ENCODE peak calls at places on chromosomes 13 and 19, in six cellular contexts. One of them, this sample, is unnamed.

GRCh38 chr19:4059493-4059880 is 7.2 kb downstream of the ZBTB7A start:
- DNase-seq in midbrain: no peak
- DNase-seq in NAMALWA: no peak
- DNase-seq in AG09319: no peak
- DNase-seq in neural progenitor cell: no peak
- DNase-seq in GM12891: no peak
- DNase-seq in this sample: no peak

GRCh38 chr13:41631296-41631965 is 174.1 kb downstream of the RGCC start:
- DNase-seq in midbrain: no peak
- DNase-seq in NAMALWA: no peak
- DNase-seq in AG09319: no peak
- DNase-seq in neural progenitor cell: no peak
- DNase-seq in GM12891: no peak
- DNase-seq in this sample: no peak

GRCh38 chr13:75460644-75461043 is 21.3 kb downstream of the TBC1D4 start:
- DNase-seq in midbrain: no peak
- DNase-seq in NAMALWA: no peak
- DNase-seq in AG09319: no peak
- DNase-seq in neural progenitor cell: no peak
- DNase-seq in GM12891: no peak
- DNase-seq in this sample: no peak

GRCh38 chr13:30338331-30338851 is 31.0 kb upstream of the KATNAL1 start:
- DNase-seq in midbrain: no peak
- DNase-seq in NAMALWA: no peak
- DNase-seq in AG09319: no peak
- DNase-seq in neural progenitor cell: no peak
- DNase-seq in GM12891: no peak
- DNase-seq in this sample: no peak

GRCh38 chr13:100664171-100664900 is 10.3 kb downstream of the TMTC4 start:
- DNase-seq in midbrain: no peak
- DNase-seq in NAMALWA: no peak
- DNase-seq in AG09319: no peak
- DNase-seq in neural progenitor cell: no peak
- DNase-seq in GM12891: no peak
- DNase-seq in this sample: no peak

GRCh38 chr19:2116507-2116906 is 19.8 kb downstream of the IZUMO4 start:
- DNase-seq in midbrain: no peak
- DNase-seq in NAMALWA: no peak
- DNase-seq in AG09319: no peak
- DNase-seq in neural progenitor cell: no peak
- DNase-seq in GM12891: no peak
- DNase-seq in this sample: no peak

GRCh38 chr13:46132109-46132508 is 27.3 kb upstream of the CPB2 start:
- DNase-seq in midbrain: no peak
- DNase-seq in NAMALWA: no peak
- DNase-seq in AG09319: no peak
- DNase-seq in neural progenitor cell: no peak
- DNase-seq in GM12891: no peak
- DNase-seq in this sample: no peak

GRCh38 chr19:1527650-1528309 is 3.9 kb downstream of the PLK5 start:
- DNase-seq in midbrain: no peak
- DNase-seq in NAMALWA: no peak
- DNase-seq in AG09319: no peak
- DNase-seq in neural progenitor cell: no peak
- DNase-seq in GM12891: no peak
- DNase-seq in this sample: no peak

GRCh38 chr19:36771275-36772231 is 1.1 kb downstream of the ZNF850 start:
- DNase-seq in midbrain: no peak
- DNase-seq in NAMALWA: peak
- DNase-seq in AG09319: peak
- DNase-seq in neural progenitor cell: peak
- DNase-seq in GM12891: peak
- DNase-seq in this sample: peak

GRCh38 chr13:47033216-47033615 is 136.4 kb upstream of the HTR2A start:
- DNase-seq in midbrain: no peak
- DNase-seq in NAMALWA: no peak
- DNase-seq in AG09319: no peak
- DNase-seq in neural progenitor cell: no peak
- DNase-seq in GM12891: no peak
- DNase-seq in this sample: peak

GRCh38 chr19:17235618-17236413 is 9.8 kb downstream of the OCEL1 start:
- DNase-seq in midbrain: peak
- DNase-seq in NAMALWA: peak
- DNase-seq in AG09319: no peak
- DNase-seq in neural progenitor cell: peak
- DNase-seq in GM12891: peak
- DNase-seq in this sample: peak

GRCh38 chr19:4294389-4294788 is 7.8 kb downstream of the TMIGD2 start:
- DNase-seq in midbrain: no peak
- DNase-seq in NAMALWA: no peak
- DNase-seq in AG09319: no peak
- DNase-seq in neural progenitor cell: no peak
- DNase-seq in GM12891: no peak
- DNase-seq in this sample: no peak